ENCODE peak calls at places on chromosome 20, in nine cellular contexts. L is GM12878, Y is sigmoid colon, S is K562, Z is stomach, R is ovary, O is upper lobe of left lung, I is tibial nerve, A is H1. M is an unnamed sample. For H3K36me3, the result is how much of the 10 kb centered on the place peaks cover.

GRCh38 chr20:4896971-4897497 is 104.3 kb downstream of the SLC23A2 start:
- DNase-seq in L (no peak), Y (no peak), S (peak), Z (no peak), R (no peak), O (peak), I (no peak), A (peak), M (no peak)

GRCh38 chr20:37346232-37346525 is 239 bp downstream of the SRC start:
- DNase-seq in L (no peak), Y (no peak), S (no peak), Z (no peak), R (no peak), O (no peak), I (no peak), A (no peak), M (no peak)

GRCh38 chr20:49825521-49826033 is 12.9 kb downstream of the SLC9A8 start:
- DNase-seq in L (no peak), Y (no peak), S (no peak), Z (no peak), R (no peak), O (no peak), I (no peak), A (no peak), M (no peak)

GRCh38 chr20:14951105-14951504 is 613.7 kb upstream of the FLRT3 start:
- DNase-seq in L (no peak), Y (no peak), S (no peak), Z (no peak), R (no peak), O (no peak), I (no peak), A (no peak), M (no peak)

GRCh38 chr20:38446441-38447209 is 11.5 kb upstream of the SNHG17 start:
- DNase-seq in L (peak), Y (peak), S (peak), Z (peak), R (peak), O (peak), I (peak), A (peak), M (peak)

GRCh38 chr20:33785503-33785902 is 25.6 kb upstream of the CHMP4B start:
- DNase-seq in L (no peak), Y (no peak), S (no peak), Z (no peak), R (no peak), O (no peak), I (no peak), A (no peak), M (no peak)

GRCh38 chr20:53216856-53217576 is 244.9 kb downstream of the TSHZ2 start:
- DNase-seq in L (no peak), Y (peak), S (peak), Z (peak), R (peak), O (peak), I (peak), A (peak), M (peak)

GRCh38 chr20:36399969-36400545 is 93.9 kb downstream of the DLGAP4 start:
- DNase-seq in L (no peak), Y (no peak), S (no peak), Z (no peak), R (no peak), O (no peak), I (no peak), A (no peak), M (no peak)

GRCh38 chr20:44747166-44748004 is 1.7 kb downstream of the KCNK15 start:
- DNase-seq in L (no peak), Y (peak), S (peak), Z (peak), R (peak), O (no peak), I (peak), A (peak), M (peak)

GRCh38 chr20:10419550-10420133 is 14.4 kb downstream of the MKKS start:
- DNase-seq in L (no peak), Y (no peak), S (peak), Z (no peak), R (no peak), O (no peak), I (no peak), A (no peak), M (no peak)

GRCh38 chr20:53468583-53468982 is 125.1 kb downstream of the ZNF217 start:
- DNase-seq in L (peak), Y (no peak), S (no peak), Z (no peak), R (no peak), O (no peak), I (no peak), A (no peak), M (no peak)

GRCh38 chr20:14664101-14664500 is 326.7 kb upstream of the FLRT3 start:
- DNase-seq in L (no peak), Y (no peak), S (no peak), Z (no peak), R (no peak), O (no peak), I (no peak), A (no peak), M (no peak)

GRCh38 chr20:32018269-32019155 is 8.3 kb downstream of the CCM2L start:
- DNase-seq in L (no peak), Y (no peak), S (peak), Z (peak), R (peak), O (peak), I (peak), A (peak), M (peak)

GRCh38 chr20:36845288-36845969 is 30.5 kb upstream of the TLDC2 start:
- DNase-seq in L (no peak), Y (no peak), S (no peak), Z (no peak), R (no peak), O (peak), I (no peak), A (no peak), M (no peak)

GRCh38 chr20:38601216-38602184 is at the start of gene ARHGAP40:
- DNase-seq in L (no peak), Y (no peak), S (peak), Z (peak), R (no peak), O (peak), I (no peak), A (peak), M (peak)

GRCh38 chr20:43563429-43563828 is 4.6 kb downstream of the SGK2 start:
- DNase-seq in L (no peak), Y (no peak), S (peak), Z (no peak), R (no peak), O (no peak), I (no peak), A (no peak), M (no peak)

DNA sequence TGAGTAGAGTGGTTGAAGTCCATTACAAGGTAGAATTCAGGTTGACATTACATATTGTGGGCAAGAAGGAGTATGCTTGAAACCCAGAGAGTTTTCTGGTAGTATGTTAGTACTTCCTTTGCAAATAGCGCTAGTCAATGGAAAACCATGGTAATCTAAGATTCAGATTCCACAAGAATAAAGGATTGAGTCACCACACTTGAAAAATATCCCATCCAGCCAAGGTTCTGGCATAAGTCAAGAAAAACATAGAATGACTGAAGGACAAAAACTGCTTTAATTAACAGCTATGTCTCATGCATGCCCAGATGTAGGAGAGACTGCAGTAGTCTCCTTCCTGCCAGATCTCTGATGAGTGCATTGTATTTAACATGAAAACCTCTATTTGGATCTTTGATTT is 469.8 kb downstream of the BMP2 start:
- DNase-seq in L (no peak), Y (no peak), S (no peak), Z (no peak), R (no peak), O (no peak), I (no peak), A (no peak), M (no peak)
- H3K36me3 ChIP-seq in L (under half), Y (under half), S (under half), Z (under half), R (under half), O (under half), I (under half), A (under half), M (under half)

GRCh38 chr20:21302645-21303060 is 478 bp upstream of the XRN2 start:
- DNase-seq in L (no peak), Y (no peak), S (no peak), Z (no peak), R (no peak), O (no peak), I (no peak), A (no peak), M (no peak)
- TF ChIP-seq EP300 in L (no peak), Y (no peak), S (no peak), Z (no peak), R (no peak), O (no peak), I (no peak), A (no peak), M (no peak)

GRCh38 chr20:57748601-57749130 is 38.9 kb upstream of the PMEPA1 start:
- DNase-seq in L (peak), Y (peak), S (no peak), Z (peak), R (peak), O (peak), I (peak), A (no peak), M (peak)
- H3K4me3 ChIP-seq in L (peak), Y (peak), S (no peak), Z (peak), R (peak), O (peak), I (peak), A (no peak), M (no peak)

GRCh38 chr20:1164871-1165270 is 19.9 kb downstream of the TMEM74B start:
- DNase-seq in L (no peak), Y (no peak), S (no peak), Z (no peak), R (no peak), O (no peak), I (no peak), A (no peak), M (no peak)
- H3K36me3 ChIP-seq in L (half or more), Y (half or more), S (half or more), Z (half or more), R (under half), O (half or more), I (under half), A (under half), M (under half)

DNA sequence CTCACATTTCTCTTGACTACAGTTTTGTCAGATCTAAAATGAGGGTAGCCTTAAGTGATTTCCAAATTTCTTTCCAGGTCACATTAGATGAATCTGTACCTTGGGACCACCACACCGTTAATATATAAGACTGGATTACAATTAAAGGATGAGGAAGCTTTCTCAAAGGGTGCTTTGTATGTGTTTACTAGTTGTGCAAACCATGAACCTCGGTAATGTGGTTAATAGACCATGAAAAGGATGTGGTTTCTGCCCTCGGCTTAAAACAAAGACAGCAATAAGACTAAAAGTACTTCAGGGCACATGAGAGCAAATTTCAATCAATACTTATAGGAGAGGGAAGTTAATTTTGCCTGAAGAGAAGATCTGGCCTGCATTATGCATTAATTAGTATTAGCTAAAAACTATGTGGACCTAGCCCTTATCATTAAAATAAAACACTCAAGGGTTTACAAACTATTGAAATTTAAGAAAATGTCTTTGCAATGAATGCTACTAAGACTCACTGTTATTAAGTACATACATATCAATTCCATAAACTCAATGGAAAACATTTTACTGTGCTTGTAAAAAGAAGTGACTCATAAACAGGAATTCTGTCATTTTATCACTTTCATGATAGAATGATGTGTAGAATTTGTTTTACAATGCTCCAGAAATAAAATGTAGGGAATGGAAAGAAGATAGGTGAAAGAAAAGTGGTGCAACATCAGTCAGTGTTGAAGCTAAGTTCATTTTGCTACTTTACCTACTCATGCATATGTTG is 936 bp upstream of the TMX4 start:
- DNase-seq in L (peak), Y (no peak), S (no peak), Z (no peak), R (no peak), O (no peak), I (no peak), A (no peak), M (no peak)
- TF ChIP-seq EP300 in L (peak), Y (no peak), S (no peak), Z (no peak), R (no peak), O (no peak), I (no peak), A (no peak), M (no peak)

M was measured in transverse colon.